ENCODE peak calls at places on chromosomes 4 and X, in four cellular contexts. N is cardiac fibroblast, S is IMR-90, C is left ventricle myocardium inferior. R is an unnamed sample.

GRCh38 chr4:13912966-13913365 is 285.4 kb upstream of the BOD1L1 start:
- DNase-seq in S (peak), C (no peak), N (peak), R (peak)

GRCh38 chrX:106415276-106415895 is 196.4 kb upstream of the RADX start:
- DNase-seq in S (peak), C (no peak), N (peak), R (peak)

GRCh38 chr4:81746071-81746470 is 274.4 kb upstream of the RASGEF1B start:
- DNase-seq in C (no peak), N (no peak), S (no peak), R (no peak)

GRCh38 chr4:38129452-38129830 is 169.2 kb downstream of the PTTG2 start:
- DNase-seq in C (no peak), S (no peak), N (no peak), R (peak)

GRCh38 chr4:158015241-158015640 is 157.6 kb downstream of the GASK1B start:
- DNase-seq in S (peak), C (no peak), N (peak), R (peak)

GRCh38 chr4:63528592-63528991 is 880.7 kb downstream of the TECRL start:
- DNase-seq in N (peak), C (no peak), S (no peak), R (peak)

GRCh38 chr4:82484987-82485783 is 54.8 kb downstream of the ENOPH1 start:
- DNase-seq in N (peak), C (peak), S (no peak), R (peak)

GRCh38 chrX:13598877-13599276 is 29.5 kb downstream of the EGFL6 start:
- DNase-seq in C (no peak), S (peak), N (no peak), R (peak)

GRCh38 chr4:89298788-89299152 is 8.8 kb downstream of the GPRIN3 start:
- DNase-seq in S (no peak), C (no peak), N (no peak), R (peak)

GRCh38 chrX:34915463-34916225 is 27.0 kb upstream of the FAM47B start:
- DNase-seq in S (no peak), C (no peak), N (no peak), R (no peak)

GRCh38 chr4:181166742-181167399 is 1076.3 kb upstream of the TENM3 start:
- DNase-seq in C (no peak), S (no peak), N (no peak), R (no peak)

GRCh38 chr4:184284336-184284690 is 66.6 kb upstream of the ENPP6 start:
- DNase-seq in S (no peak), C (no peak), N (no peak), R (no peak)

GRCh38 chrX:138756234-138756633 is 44.7 kb upstream of the FGF13 start:
- DNase-seq in S (no peak), N (peak), C (peak), R (peak)

GRCh38 chr4:150329338-150329737 is 251.1 kb downstream of the DCLK2 start:
- DNase-seq in S (no peak), C (no peak), N (no peak), R (no peak)

GRCh38 chr4:74189331-74190043 is 31.6 kb downstream of the MTHFD2L start:
- DNase-seq in C (no peak), N (peak), S (peak), R (peak)

GRCh38 chr4:74635074-74635473 is 159.2 kb downstream of the BTC start:
- DNase-seq in N (no peak), C (no peak), S (no peak), R (no peak)

GRCh38 chr4:88628746-88629145 is 36.5 kb downstream of the HERC3 start:
- DNase-seq in S (no peak), N (no peak), C (no peak), R (no peak)

GRCh38 chr4:38377195-38377594 is 286.8 kb upstream of the KLF3 start:
- DNase-seq in C (no peak), N (no peak), S (no peak), R (no peak)

GRCh38 chrX:154600962-154601374 is 16.0 kb downstream of the CTAG1A start:
- DNase-seq in S (no peak), N (peak), C (no peak), R (peak)

DNA sequence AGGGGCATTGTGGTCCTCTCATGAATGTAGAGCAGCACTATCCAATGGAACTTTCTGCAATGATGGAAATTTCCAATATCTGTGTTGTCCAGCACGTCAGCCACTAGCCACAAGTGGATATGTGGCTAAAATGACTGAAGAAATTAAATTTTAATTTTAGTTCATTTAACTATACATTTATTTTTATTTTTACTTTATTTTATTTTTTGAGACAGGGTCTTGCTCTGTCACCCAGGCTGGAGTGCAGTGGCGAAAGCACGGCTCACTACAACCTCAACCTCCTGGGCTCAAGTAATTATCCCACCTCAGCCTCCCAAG is 13.3 kb upstream of the RBBP7 start:
- DNase-seq in N (no peak), S (no peak), C (no peak), R (no peak)
- TF ChIP-seq CTCF in N (no peak), S (no peak), C (no peak), R (no peak)

DNA sequence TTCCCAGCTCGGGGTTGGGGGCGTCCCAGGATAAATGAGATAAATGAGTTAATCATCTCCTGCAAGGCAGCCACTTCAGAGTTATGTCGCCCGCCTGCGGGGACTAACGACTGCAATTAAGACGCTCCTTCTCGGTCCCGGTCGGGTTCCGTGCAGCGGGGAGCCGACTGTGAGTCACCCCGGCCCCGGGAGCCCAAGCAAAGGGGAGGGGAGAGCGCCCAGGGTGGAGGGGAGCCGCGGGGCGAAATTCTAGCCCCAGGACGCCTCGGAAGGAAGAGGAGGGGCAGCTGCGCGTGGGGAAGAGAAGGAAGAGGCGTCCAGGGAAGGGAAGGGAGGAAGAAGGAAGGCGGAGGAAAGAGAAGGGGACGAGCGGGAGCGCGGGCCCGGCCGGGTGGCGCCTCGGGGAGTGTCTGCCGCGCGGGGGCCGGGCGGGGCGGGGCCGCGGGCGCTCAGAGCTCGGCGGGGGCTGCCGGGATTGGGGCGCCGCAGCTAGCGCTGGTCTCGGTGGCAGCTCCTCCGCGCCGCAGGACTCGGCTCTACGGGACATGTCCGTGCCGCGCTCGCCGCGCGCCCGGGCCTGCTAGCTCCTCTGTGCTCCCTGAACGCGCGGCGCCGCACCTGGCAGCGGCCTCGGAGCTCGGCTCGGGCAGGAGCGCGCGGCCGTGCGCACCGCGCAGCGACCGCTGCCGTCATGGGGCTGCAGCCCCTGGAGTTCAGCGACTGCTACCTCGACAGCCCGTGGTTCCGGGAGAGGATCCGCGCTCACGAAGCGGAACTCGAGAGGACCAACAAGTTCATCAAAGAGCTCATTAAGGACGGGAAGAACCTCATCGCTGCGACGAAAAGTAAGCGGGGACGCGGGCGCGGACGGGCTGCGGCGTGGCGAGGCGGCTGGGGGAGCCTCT is at the start of gene ARHGAP10:
- DNase-seq in S (peak), N (peak), C (peak), R (peak)
- TF ChIP-seq CTCF in S (no peak), N (no peak), C (no peak), R (peak)

GRCh38 chr4:58093352-58093751 is 983.2 kb upstream of the IGFBP7 start:
- DNase-seq in C (no peak), N (no peak), S (no peak), R (no peak)
- TF ChIP-seq CTCF in C (no peak), N (no peak), S (no peak), R (no peak)

DNA sequence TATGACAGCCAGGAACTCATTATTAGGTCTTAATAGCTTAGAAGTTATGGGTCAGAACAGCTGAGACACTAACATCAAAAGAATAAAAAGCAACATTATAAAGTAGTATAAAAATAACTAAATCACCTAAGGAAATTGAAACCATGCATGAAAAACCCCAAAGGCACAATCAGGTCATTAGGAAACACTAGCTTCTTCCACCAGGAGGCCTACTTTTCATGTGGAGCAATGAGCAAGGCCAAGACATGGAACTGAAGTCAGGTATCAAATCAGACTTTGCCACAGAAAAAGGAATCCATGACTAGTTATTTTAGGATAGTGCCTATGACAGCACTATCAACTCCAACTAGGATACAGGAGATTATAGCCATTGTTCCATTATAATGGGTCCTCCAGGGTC is 7.9 kb downstream of the HUWE1 start:
- DNase-seq in N (peak), C (no peak), S (no peak), R (peak)
- TF ChIP-seq CTCF in N (peak), C (peak), S (no peak), R (peak)

GRCh38 chrX:121308276-121308805 is 260.9 kb downstream of the GLUD2 start:
- DNase-seq in S (no peak), C (no peak), N (peak), R (peak)
- TF ChIP-seq CTCF in S (no peak), C (peak), N (peak), R (peak)

GRCh38 chrX:44101300-44101699 is 128.1 kb upstream of the NDP start:
- DNase-seq in C (no peak), S (no peak), N (no peak), R (no peak)

GRCh38 chrX:44106864-44107263 is 133.7 kb upstream of the NDP start:
- DNase-seq in N (no peak), S (no peak), C (no peak), R (no peak)

GRCh38 chrX:44104699-44105098 is 131.5 kb upstream of the NDP start:
- DNase-seq in N (no peak), C (no peak), S (no peak), R (no peak)

DNA sequence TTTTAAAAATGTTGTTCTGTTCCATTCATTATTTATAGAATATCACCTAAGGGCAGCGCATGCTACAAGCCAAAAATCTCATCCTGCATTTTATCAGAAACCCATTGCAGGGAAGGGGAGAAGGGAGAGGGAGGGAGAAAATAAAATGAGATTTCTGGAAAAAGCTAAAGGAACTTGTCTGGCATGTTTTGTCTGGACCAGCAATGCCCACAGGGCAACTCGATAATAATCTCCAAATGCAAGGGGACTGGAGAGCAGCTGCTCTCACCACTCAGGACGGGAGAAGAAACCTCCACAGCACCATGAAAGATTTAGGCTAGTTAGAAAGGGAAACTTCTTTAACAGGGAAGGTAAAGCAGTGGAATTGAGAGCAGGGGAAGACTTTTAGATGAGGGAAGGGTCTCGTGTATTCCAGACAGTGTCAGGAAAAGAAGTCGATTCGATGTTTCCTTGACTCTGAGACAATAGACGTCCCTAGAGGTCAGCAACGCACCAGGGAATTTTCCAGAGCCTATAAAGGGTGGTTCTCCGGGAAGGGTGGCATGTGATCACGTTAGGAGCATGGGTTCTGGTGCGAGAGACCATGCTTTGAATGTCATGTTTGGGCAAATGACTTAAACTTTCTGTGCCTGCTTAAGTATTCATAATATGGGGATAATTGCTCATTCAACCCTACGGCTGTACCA is 132.2 kb upstream of the NDP start:
- DNase-seq in N (no peak), S (no peak), C (no peak), R (no peak)
- TF ChIP-seq CTCF in N (no peak), S (no peak), C (no peak), R (no peak)

GRCh38 chr4:47736555-47736954 is 101.3 kb downstream of the CORIN start:
- DNase-seq in S (no peak), N (no peak), C (no peak), R (no peak)

GRCh38 chr4:47744843-47745382 is 93.0 kb downstream of the CORIN start:
- DNase-seq in C (no peak), S (no peak), N (no peak), R (no peak)

GRCh38 chr4:47744253-47744652 is 93.6 kb downstream of the CORIN start:
- DNase-seq in S (no peak), N (no peak), C (no peak), R (no peak)

GRCh38 chr4:47746122-47746521 is 91.7 kb downstream of the CORIN start:
- DNase-seq in C (no peak), S (no peak), N (no peak), R (no peak)

DNA sequence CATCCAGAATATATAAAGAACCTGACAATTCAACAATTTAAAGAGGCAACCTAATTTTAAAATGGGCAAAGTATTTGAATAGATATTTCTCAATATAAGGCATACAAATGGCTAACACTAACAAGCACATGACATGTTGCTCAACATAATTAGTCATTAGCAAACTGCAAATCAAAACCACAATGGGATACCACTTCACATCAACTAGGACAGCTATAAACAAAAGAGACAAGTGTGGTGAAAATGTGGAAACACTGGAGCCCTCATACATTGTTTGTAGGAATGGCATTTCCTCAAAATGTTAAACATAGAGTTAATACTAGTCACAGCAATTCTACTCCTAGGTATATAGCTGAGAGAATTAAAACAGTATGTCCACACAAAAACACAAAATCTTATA is 96.7 kb downstream of the CORIN start:
- DNase-seq in C (no peak), S (peak), N (peak), R (peak)
- TF ChIP-seq CTCF in C (no peak), S (no peak), N (no peak), R (no peak)

DNA sequence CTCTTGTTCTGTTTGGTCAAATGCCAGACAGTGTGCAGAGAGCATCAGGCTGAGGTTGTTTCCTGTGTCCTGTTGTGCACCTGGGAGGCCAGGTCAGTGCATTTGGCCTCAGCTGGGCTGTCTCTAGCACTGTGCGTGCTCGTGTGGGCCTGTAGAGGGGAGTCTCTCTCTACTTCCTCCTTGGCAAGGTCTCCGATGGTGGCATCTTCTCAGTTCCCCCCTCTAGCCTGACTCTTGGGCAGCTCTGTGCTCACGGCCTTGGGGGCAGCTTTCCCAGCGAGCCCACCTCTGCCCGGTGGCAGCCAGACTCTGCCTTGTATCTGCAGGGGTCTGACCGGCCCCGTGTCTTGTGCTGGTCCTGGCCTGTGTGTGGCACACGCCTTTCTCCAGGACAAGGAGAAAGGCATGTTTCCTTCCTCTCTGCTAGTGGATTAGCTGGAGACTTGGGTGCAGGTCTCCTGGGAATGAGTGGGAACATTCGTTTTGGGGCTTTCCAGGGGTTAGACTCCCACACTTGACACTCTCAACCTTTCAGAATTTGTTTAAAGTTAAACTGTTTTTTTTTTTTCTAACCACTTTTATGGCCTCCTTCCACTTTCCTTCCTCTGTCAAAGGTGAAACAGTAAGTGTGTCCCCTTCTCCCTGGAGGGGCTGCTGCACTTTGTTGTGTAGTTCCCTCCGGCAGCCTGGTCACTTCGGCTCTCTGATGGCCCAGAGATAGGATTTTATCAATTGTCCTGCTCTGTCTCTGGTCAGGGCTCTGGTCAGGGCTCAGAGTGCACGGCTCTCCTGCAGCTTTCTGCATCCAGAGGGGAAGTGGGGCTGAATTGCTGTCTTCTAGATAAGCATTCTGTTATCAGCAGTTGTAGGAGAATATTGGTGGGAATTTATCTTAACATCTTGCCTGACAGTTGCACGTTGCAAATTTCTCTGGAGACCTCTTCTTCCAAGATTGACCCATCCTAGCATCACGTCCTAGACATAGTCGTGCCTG is 62.5 kb downstream of the FAM193A start:
- DNase-seq in S (peak), C (no peak), N (peak), R (peak)
- TF ChIP-seq CTCF in S (no peak), C (no peak), N (peak), R (peak)

GRCh38 chr4:183099537-183100297 is 660 bp downstream of the WWC2 start:
- DNase-seq in S (no peak), C (peak), N (no peak), R (peak)
- TF ChIP-seq CTCF in S (peak), C (peak), N (peak), R (peak)

DNA sequence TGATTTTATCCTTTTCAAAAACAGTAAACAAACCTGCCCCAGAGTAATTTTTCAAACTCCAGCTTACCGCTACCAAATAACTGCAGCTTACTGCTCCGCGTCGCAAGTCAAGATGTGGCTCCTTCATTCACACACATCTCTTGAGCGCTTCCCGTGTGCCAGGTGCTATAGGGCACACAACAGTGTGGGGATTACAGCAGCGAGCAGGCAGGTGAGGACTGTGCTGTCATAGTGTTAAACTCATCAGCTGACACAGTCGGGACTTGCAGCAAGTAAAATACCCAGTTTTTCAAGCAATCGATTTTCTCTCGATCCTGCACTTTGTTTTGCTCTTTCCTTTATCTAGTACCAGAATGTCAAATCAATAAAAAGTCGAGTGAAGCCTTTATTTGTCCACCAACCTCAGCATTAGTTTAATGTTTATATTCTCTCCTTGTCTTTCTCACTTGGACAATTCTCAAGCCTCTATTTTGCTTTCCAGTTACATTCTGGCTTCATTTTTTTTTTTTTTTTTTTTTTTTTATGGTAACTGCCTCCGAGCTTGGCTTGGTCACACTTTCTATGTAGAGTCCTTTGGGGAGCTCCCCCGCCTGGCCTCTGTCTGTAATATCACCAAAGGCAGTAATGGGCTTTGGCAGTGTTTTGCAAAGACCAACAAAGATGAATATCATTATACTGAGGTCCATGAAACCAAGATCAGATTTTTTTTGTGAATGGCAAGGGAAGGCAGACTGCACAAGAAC is 8.3 kb upstream of the ASB5 start:
- DNase-seq in N (peak), C (peak), S (peak), R (peak)
- TF ChIP-seq CTCF in N (peak), C (peak), S (peak), R (peak)

R was measured in choroid plexus epithelial cell.